ENCODE peak calls at places on chromosomes 11 and 22, in eight cellular contexts. X, C, I, K, L, V, T and N are unnamed samples.

GRCh38 chr11:57239348-57239747 is 2.3 kb upstream of the APLNR start:
- DNase-seq in X (no peak), C (no peak), I (no peak), K (no peak), L (no peak), V (no peak), T (no peak), N (no peak)

GRCh38 chr22:41050873-41051272 is 41.5 kb upstream of the EP300 start:
- DNase-seq in X (no peak), C (no peak), I (no peak), K (no peak), L (no peak), V (peak; percentile 25), T (no peak), N (no peak)

GRCh38 chr22:45904236-45904635 is 72.7 kb downstream of the WNT7B start:
- DNase-seq in X (no peak), C (no peak), I (no peak), K (no peak), L (no peak), V (no peak), T (no peak), N (peak; percentile 50)

GRCh38 chr22:46156031-46156430 is 5.7 kb downstream of the PPARA start:
- DNase-seq in X (no peak), C (no peak), I (no peak), K (no peak), L (no peak), V (no peak), T (no peak), N (peak; percentile 15)

GRCh38 chr22:32661296-32661695 is 140.2 kb upstream of the TIMP3 start:
- DNase-seq in X (no peak), C (peak; percentile 82), I (peak; percentile 93), K (no peak), L (no peak), V (peak; percentile 94), T (no peak), N (no peak)

GRCh38 chr11:85759915-85760314 is 51.0 kb downstream of the SYTL2 start:
- DNase-seq in X (no peak), C (no peak), I (peak; percentile 72), K (no peak), L (peak; percentile 22), V (peak; percentile 88), T (no peak), N (no peak)

GRCh38 chr11:12756101-12756500 is 81.9 kb downstream of the TEAD1 start:
- DNase-seq in X (no peak), C (no peak), I (no peak), K (no peak), L (no peak), V (no peak), T (no peak), N (no peak)

GRCh38 chr11:10376061-10376460 is 71.2 kb downstream of the ADM start:
- DNase-seq in X (no peak), C (no peak), I (peak; percentile 47), K (no peak), L (no peak), V (no peak), T (no peak), N (peak; percentile 78)

GRCh38 chr11:122703541-122704272 is 48.2 kb downstream of the UBASH3B start:
- DNase-seq in X (no peak), C (no peak), I (no peak), K (no peak), L (no peak), V (no peak), T (no peak), N (no peak)

GRCh38 chr11:64844330-64845124 is at the start of gene CDC42BPG:
- DNase-seq in X (no peak), C (peak; percentile 64), I (peak; percentile 70), K (peak; percentile 80), L (peak; percentile 97), V (peak; percentile 87), T (peak; percentile 89), N (no peak)

GRCh38 chr11:15826826-15827225 is 529.5 kb downstream of the SOX6 start:
- DNase-seq in X (no peak), C (peak; percentile 40), I (peak; percentile 71), K (peak; percentile 32), L (peak; percentile 84), V (peak; percentile 24), T (no peak), N (no peak)

GRCh38 chr22:17880020-17880419 is 105.8 kb upstream of the BID start:
- DNase-seq in X (no peak), C (no peak), I (no peak), K (no peak), L (no peak), V (no peak), T (no peak), N (no peak)

GRCh38 chr11:130037881-130038601 is 31.7 kb upstream of the APLP2 start:
- DNase-seq in X (no peak), C (no peak), I (peak; percentile 63), K (peak; percentile 34), L (peak; percentile 34), V (peak; percentile 72), T (no peak), N (no peak)

GRCh38 chr22:19068784-19069271 is 53.4 kb downstream of the DGCR2 start:
- DNase-seq in X (no peak), C (no peak), I (no peak), K (no peak), L (no peak), V (no peak), T (no peak), N (no peak)

GRCh38 chr11:72418834-72419560 is 15.3 kb downstream of the CLPB start:
- DNase-seq in X (no peak), C (no peak), I (no peak), K (no peak), L (no peak), V (no peak), T (no peak), N (no peak)

GRCh38 chr11:62445314-62445740 is 26.5 kb downstream of the SCGB1A1 start:
- DNase-seq in X (no peak), C (peak; percentile 38), I (peak; percentile 88), K (no peak), L (no peak), V (peak; percentile 69), T (no peak), N (no peak)

GRCh38 chr11:459511-460220 is 9.6 kb downstream of the PTDSS2 start:
- DNase-seq in X (no peak), C (peak; percentile 16), I (no peak), K (no peak), L (no peak), V (no peak), T (peak; percentile 30), N (no peak)

GRCh38 chr11:60952742-60953170 is 780 bp upstream of the SLC15A3 start:
- DNase-seq in X (no peak), C (no peak), I (no peak), K (no peak), L (no peak), V (no peak), T (no peak), N (no peak)

GRCh38 chr22:50542416-50542927 is 3.2 kb upstream of the KLHDC7B start:
- DNase-seq in X (no peak), C (no peak), I (no peak), K (no peak), L (no peak), V (peak; percentile 75), T (no peak), N (peak; percentile 55)
- H3K4me1 ChIP-seq in X (peaks cover 11% of the 10 kb centered on the region), C (peaks cover 32% of the 10 kb centered on the region), I (peaks cover 12% of the 10 kb centered on the region), K (peaks cover 56% of the 10 kb centered on the region), L (no peaks in the 10 kb centered on the region), V (peaks cover 42% of the 10 kb centered on the region), T (peaks cover 62% of the 10 kb centered on the region), N (peaks cover 31% of the 10 kb centered on the region)

GRCh38 chr11:119130662-119131061 is 9.3 kb downstream of the HINFP start:
- DNase-seq in X (no peak), C (no peak), I (peak; percentile 81), K (no peak), L (no peak), V (no peak), T (no peak), N (peak; percentile 45)
- H3K36me3 ChIP-seq in X (peaks cover 46% of the 10 kb centered on the region), C (peaks cover 73% of the 10 kb centered on the region), I (peaks cover 38% of the 10 kb centered on the region), K (peaks cover 37% of the 10 kb centered on the region), L (peaks cover 35% of the 10 kb centered on the region), V (peaks cover 26% of the 10 kb centered on the region), T (peaks cover 88% of the 10 kb centered on the region), N (no peaks in the 10 kb centered on the region)

DNA sequence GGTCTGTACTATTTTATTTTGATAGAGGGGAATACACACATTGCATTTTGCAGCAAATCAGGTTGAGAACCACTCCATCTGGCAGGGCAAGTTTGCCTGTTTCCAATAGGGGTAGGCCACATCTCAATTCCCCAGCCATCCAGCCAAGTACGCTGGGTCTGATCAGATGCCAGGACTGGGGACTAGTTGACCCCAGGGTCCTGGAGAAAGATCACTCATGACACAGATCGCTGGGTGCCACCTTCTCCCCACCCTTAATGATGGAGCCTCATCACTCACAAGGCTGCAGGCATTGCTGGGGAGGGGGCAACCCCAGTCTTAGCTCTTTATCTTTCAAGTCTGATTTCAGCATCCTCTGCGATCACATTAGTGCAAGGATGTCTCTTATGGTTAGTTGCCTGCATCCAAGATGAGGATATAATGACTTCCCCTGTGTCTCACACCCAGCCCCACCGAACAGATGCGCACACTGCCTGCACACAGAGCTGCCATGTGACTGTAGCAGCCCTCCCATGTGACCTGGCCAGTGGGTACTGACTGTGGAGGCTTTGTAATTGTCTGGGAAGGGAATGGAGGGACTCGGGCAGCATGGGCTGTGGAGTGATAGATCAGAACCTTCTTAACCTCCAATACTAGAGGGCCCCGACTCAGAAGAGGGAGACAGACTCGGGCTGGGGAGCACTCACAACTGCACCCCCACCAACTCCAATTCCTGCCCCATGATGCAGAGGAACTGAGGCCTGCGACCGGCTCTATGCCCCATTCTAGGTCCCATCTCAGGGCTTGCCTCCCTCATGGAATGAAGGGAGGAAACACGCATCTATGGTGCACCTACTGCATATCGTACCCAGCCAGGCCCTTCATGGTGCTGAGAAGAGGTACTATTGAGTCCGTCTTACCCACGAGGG is 155.8 kb downstream of the DSCAML1 start:
- DNase-seq in X (no peak), C (no peak), I (no peak), K (no peak), L (no peak), V (no peak), T (no peak), N (no peak)
- H3K27ac ChIP-seq in X (no peak overlapping the region), C (no peak overlapping the region), I (no peak overlapping the region), K (no peak overlapping the region), L (no peak overlapping the region), V (no peak overlapping the region), T (no peak overlapping the region), N (no peak overlapping the region)

GRCh38 chr11:76246271-76246933 is 40.1 kb upstream of the WNT11 start:
- DNase-seq in X (no peak), C (no peak), I (no peak), K (no peak), L (no peak), V (no peak), T (peak; percentile 33), N (no peak)
- H3K4me1 ChIP-seq in X (no peaks in the 10 kb centered on the region), C (no peaks in the 10 kb centered on the region), I (no peaks in the 10 kb centered on the region), K (no peaks in the 10 kb centered on the region), L (peaks cover 10% of the 10 kb centered on the region), V (peaks cover 6% of the 10 kb centered on the region), T (no peaks in the 10 kb centered on the region), N (no peaks in the 10 kb centered on the region)